ENCODE peak calls at places on chromosome 14, in five cellular contexts. One of them, this sample, is unnamed. For H3K79me2, the result is how much of the 10 kb centered on the place peaks cover.

GRCh38 chr14:101600336-101600890 is 39.1 kb downstream of the DIO3 start:
- DNase-seq in keratinocyte: no peak
- DNase-seq in MM.1S: no peak
- DNase-seq in GM23248: no peak
- DNase-seq in PC-3: no peak
- DNase-seq in this sample: no peak

GRCh38 chr14:101039031-101039754 is 135.7 kb upstream of the RTL1 start:
- DNase-seq in keratinocyte: no peak
- DNase-seq in MM.1S: no peak
- DNase-seq in GM23248: no peak
- DNase-seq in PC-3: no peak
- DNase-seq in this sample: no peak

GRCh38 chr14:32087173-32087861 is 10.2 kb downstream of the ARHGAP5 start:
- DNase-seq in keratinocyte: no peak
- DNase-seq in MM.1S: no peak
- DNase-seq in GM23248: peak
- DNase-seq in PC-3: peak
- DNase-seq in this sample: peak

GRCh38 chr14:24051789-24052655 is at the start of gene CARMIL3:
- DNase-seq in keratinocyte: no peak
- DNase-seq in MM.1S: peak
- DNase-seq in GM23248: peak
- DNase-seq in PC-3: peak
- DNase-seq in this sample: peak

GRCh38 chr14:21192875-21193535 is 37.1 kb upstream of the OR5AU1 start:
- DNase-seq in keratinocyte: no peak
- DNase-seq in MM.1S: no peak
- DNase-seq in GM23248: peak
- DNase-seq in PC-3: no peak
- DNase-seq in this sample: peak

GRCh38 chr14:90641111-90642010 is 174.9 kb downstream of the TTC7B start:
- DNase-seq in keratinocyte: no peak
- DNase-seq in MM.1S: no peak
- DNase-seq in GM23248: no peak
- DNase-seq in PC-3: no peak
- DNase-seq in this sample: peak

GRCh38 chr14:101103321-101103901 is 199.9 kb upstream of the RTL1 start:
- DNase-seq in keratinocyte: no peak
- DNase-seq in MM.1S: no peak
- DNase-seq in GM23248: no peak
- DNase-seq in PC-3: no peak
- DNase-seq in this sample: no peak

GRCh38 chr14:90820958-90821357 is 4.7 kb upstream of the TTC7B start:
- DNase-seq in keratinocyte: peak
- DNase-seq in MM.1S: peak
- DNase-seq in GM23248: peak
- DNase-seq in PC-3: peak
- DNase-seq in this sample: no peak

GRCh38 chr14:30894923-30895515 is 20.7 kb downstream of the COCH start:
- DNase-seq in keratinocyte: no peak
- DNase-seq in MM.1S: no peak
- DNase-seq in GM23248: no peak
- DNase-seq in PC-3: no peak
- DNase-seq in this sample: no peak

GRCh38 chr14:52895000-52895399 is 55.9 kb downstream of the FERMT2 start:
- DNase-seq in keratinocyte: no peak
- DNase-seq in MM.1S: no peak
- DNase-seq in GM23248: no peak
- DNase-seq in PC-3: no peak
- DNase-seq in this sample: peak

GRCh38 chr14:23513466-23514008 is 38.0 kb downstream of the ZFHX2 start:
- DNase-seq in keratinocyte: no peak
- DNase-seq in MM.1S: no peak
- DNase-seq in GM23248: no peak
- DNase-seq in PC-3: no peak
- DNase-seq in this sample: no peak

GRCh38 chr14:23932639-23933038 is 20.9 kb upstream of the DHRS4 start:
- DNase-seq in keratinocyte: no peak
- DNase-seq in MM.1S: no peak
- DNase-seq in GM23248: no peak
- DNase-seq in PC-3: no peak
- DNase-seq in this sample: no peak

GRCh38 chr14:90579088-90579487 is 182.3 kb downstream of the CALM1 start:
- DNase-seq in keratinocyte: no peak
- DNase-seq in MM.1S: no peak
- DNase-seq in GM23248: no peak
- DNase-seq in PC-3: no peak
- DNase-seq in this sample: no peak

GRCh38 chr14:100472491-100472890 is 114.7 kb downstream of the BEGAIN start:
- DNase-seq in keratinocyte: no peak
- DNase-seq in MM.1S: no peak
- DNase-seq in GM23248: no peak
- DNase-seq in PC-3: no peak
- DNase-seq in this sample: no peak

GRCh38 chr14:68439741-68440140 is 353.1 kb downstream of the ZFP36L1 start:
- DNase-seq in keratinocyte: no peak
- DNase-seq in MM.1S: no peak
- DNase-seq in GM23248: no peak
- DNase-seq in PC-3: no peak
- DNase-seq in this sample: no peak

GRCh38 chr14:67137744-67138371 is 51.4 kb upstream of the GARIN2 start:
- DNase-seq in keratinocyte: no peak
- DNase-seq in MM.1S: peak
- DNase-seq in GM23248: peak
- DNase-seq in PC-3: peak
- DNase-seq in this sample: peak

GRCh38 chr14:101174522-101174838 is 271.0 kb upstream of the RTL1 start:
- DNase-seq in keratinocyte: no peak
- DNase-seq in MM.1S: no peak
- DNase-seq in GM23248: no peak
- DNase-seq in PC-3: no peak
- DNase-seq in this sample: no peak

GRCh38 chr14:73260574-73260973 is 23.3 kb downstream of the PAPLN start:
- DNase-seq in keratinocyte: no peak
- DNase-seq in MM.1S: no peak
- DNase-seq in GM23248: no peak
- DNase-seq in PC-3: no peak
- DNase-seq in this sample: no peak

GRCh38 chr14:67571275-67571990 is 28.6 kb downstream of the PIGH start:
- DNase-seq in keratinocyte: no peak
- DNase-seq in MM.1S: peak
- DNase-seq in GM23248: peak
- DNase-seq in PC-3: peak
- DNase-seq in this sample: peak

GRCh38 chr14:49852351-49853157 is at the start of gene NEMF:
- DNase-seq in keratinocyte: peak
- DNase-seq in MM.1S: peak
- DNase-seq in GM23248: peak
- DNase-seq in PC-3: peak
- DNase-seq in this sample: peak
- H2AFZ ChIP-seq in keratinocyte: peak
- H2AFZ ChIP-seq in MM.1S: peak
- H2AFZ ChIP-seq in GM23248: peak
- H2AFZ ChIP-seq in PC-3: peak
- H2AFZ ChIP-seq in this sample: peak

GRCh38 chr14:58272589-58273372 is 25.6 kb upstream of the ARID4A start:
- DNase-seq in keratinocyte: no peak
- DNase-seq in MM.1S: no peak
- DNase-seq in GM23248: peak
- DNase-seq in PC-3: peak
- DNase-seq in this sample: peak
- H3K79me2 ChIP-seq in keratinocyte: under half
- H3K79me2 ChIP-seq in MM.1S: under half
- H3K79me2 ChIP-seq in GM23248: half or more
- H3K79me2 ChIP-seq in PC-3: half or more
- H3K79me2 ChIP-seq in this sample: under half

DNA sequence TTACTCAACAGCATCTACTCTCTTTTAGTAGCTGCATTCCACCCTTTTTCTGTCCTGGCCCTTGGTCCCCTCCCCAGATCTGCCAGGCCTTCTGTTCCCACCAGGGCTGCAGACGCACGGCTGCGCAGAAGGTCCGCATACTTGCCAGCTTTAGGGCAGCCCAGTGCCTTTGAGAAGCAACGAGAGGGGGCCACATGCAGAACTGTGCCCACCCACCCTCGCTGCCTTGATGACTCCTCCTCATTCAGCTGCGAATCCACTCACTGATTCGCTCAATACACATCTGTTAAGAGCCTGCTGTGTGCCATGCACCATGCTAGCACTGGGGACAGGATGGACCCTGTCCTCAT is 39.2 kb downstream of the PRIMA1 start:
- DNase-seq in keratinocyte: no peak
- DNase-seq in MM.1S: no peak
- DNase-seq in GM23248: no peak
- DNase-seq in PC-3: no peak
- DNase-seq in this sample: no peak
- H2AFZ ChIP-seq in keratinocyte: no peak
- H2AFZ ChIP-seq in MM.1S: no peak
- H2AFZ ChIP-seq in GM23248: no peak
- H2AFZ ChIP-seq in PC-3: no peak
- H2AFZ ChIP-seq in this sample: no peak

GRCh38 chr14:103416916-103417315 is 31.7 kb downstream of the MARK3 start:
- DNase-seq in keratinocyte: no peak
- DNase-seq in MM.1S: no peak
- DNase-seq in GM23248: no peak
- DNase-seq in PC-3: no peak
- DNase-seq in this sample: no peak

GRCh38 chr14:103422981-103423600 is 37.9 kb downstream of the MARK3 start:
- DNase-seq in keratinocyte: no peak
- DNase-seq in MM.1S: no peak
- DNase-seq in GM23248: peak
- DNase-seq in PC-3: no peak
- DNase-seq in this sample: peak

GRCh38 chr14:103418508-103418818 is 33.2 kb downstream of the MARK3 start:
- DNase-seq in keratinocyte: no peak
- DNase-seq in MM.1S: peak
- DNase-seq in GM23248: peak
- DNase-seq in PC-3: no peak
- DNase-seq in this sample: peak
- H3K79me2 ChIP-seq in keratinocyte: half or more
- H3K79me2 ChIP-seq in MM.1S: under half
- H3K79me2 ChIP-seq in GM23248: half or more
- H3K79me2 ChIP-seq in PC-3: half or more
- H3K79me2 ChIP-seq in this sample: half or more

DNA sequence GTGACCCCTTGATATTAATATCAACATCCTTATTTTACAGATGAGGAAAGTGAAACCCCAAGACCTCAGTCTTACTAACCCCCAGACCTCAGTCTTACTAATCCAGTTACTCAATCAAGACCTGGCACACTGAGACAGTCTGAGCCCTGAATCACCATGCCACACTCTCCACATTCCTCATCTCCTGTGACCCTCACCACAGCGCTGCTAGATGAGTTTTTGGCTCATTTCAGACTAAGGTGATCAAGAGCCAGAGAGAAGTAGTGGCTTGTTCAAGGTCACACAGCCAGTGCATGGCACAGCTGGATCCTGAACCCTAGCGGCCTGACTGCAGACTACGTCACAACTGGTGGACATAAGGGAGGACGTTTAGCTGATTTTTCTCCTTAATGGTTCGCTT is 579.2 kb downstream of the BCL11B start:
- DNase-seq in keratinocyte: no peak
- DNase-seq in MM.1S: no peak
- DNase-seq in GM23248: no peak
- DNase-seq in PC-3: no peak
- DNase-seq in this sample: no peak
- H2AFZ ChIP-seq in keratinocyte: no peak
- H2AFZ ChIP-seq in MM.1S: no peak
- H2AFZ ChIP-seq in GM23248: no peak
- H2AFZ ChIP-seq in PC-3: no peak
- H2AFZ ChIP-seq in this sample: no peak

DNA sequence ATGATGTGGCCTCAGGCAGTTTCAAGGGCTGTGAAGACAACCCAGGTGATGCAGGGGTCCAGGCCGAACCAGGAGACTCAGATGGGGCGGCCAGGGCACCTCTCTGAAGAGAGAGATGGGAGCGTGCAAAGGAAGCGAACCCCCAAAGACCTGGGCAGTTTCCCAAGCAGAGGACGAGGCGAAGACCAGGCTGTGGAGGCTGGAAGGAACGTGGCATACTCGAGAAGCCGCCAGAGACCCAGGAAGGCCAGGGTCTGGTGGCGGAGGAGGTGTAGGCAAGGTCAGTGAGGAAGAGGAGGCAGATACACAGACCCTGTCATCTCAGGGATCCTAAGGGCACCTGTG is 24.7 kb downstream of the LTBP2 start:
- DNase-seq in keratinocyte: no peak
- DNase-seq in MM.1S: no peak
- DNase-seq in GM23248: no peak
- DNase-seq in PC-3: no peak
- DNase-seq in this sample: no peak
- H3K79me2 ChIP-seq in keratinocyte: under half
- H3K79me2 ChIP-seq in MM.1S: under half
- H3K79me2 ChIP-seq in GM23248: half or more
- H3K79me2 ChIP-seq in PC-3: under half
- H3K79me2 ChIP-seq in this sample: half or more

GRCh38 chr14:42047421-42048045 is 440.9 kb downstream of the LRFN5 start:
- DNase-seq in keratinocyte: no peak
- DNase-seq in MM.1S: no peak
- DNase-seq in GM23248: no peak
- DNase-seq in PC-3: peak
- DNase-seq in this sample: peak
- H2AFZ ChIP-seq in keratinocyte: no peak
- H2AFZ ChIP-seq in MM.1S: no peak
- H2AFZ ChIP-seq in GM23248: no peak
- H2AFZ ChIP-seq in PC-3: peak
- H2AFZ ChIP-seq in this sample: no peak